ENCODE peak calls at places on chromosomes 11 and 22, in eight cellular contexts. One of them, this sample, is unnamed.
A peak's percentile ranks its signal among the peaks of the same experiment; 100 is the strongest.

GRCh38 chr11:65882191-65883057 is 2.8 kb downstream of the CTSW start:
- DNase-seq in Peyer's patch: no peak
- DNase-seq in A549: no peak
- DNase-seq in stomach: no peak
- DNase-seq in spleen: peak; percentile 72
- DNase-seq in adrenal gland: no peak
- DNase-seq in vagina: no peak
- DNase-seq in breast epithelium: no peak
- DNase-seq in this sample: no peak

GRCh38 chr22:27489265-27489675 is 312.3 kb downstream of the MN1 start:
- DNase-seq in Peyer's patch: peak; percentile 82
- DNase-seq in A549: no peak
- DNase-seq in stomach: peak; percentile 71
- DNase-seq in spleen: peak; percentile 19
- DNase-seq in adrenal gland: no peak
- DNase-seq in vagina: no peak
- DNase-seq in breast epithelium: no peak
- DNase-seq in this sample: no peak

GRCh38 chr11:93444671-93445073 is 98.5 kb downstream of the SMCO4 start:
- DNase-seq in Peyer's patch: no peak
- DNase-seq in A549: no peak
- DNase-seq in stomach: no peak
- DNase-seq in spleen: no peak
- DNase-seq in adrenal gland: no peak
- DNase-seq in vagina: no peak
- DNase-seq in breast epithelium: no peak
- DNase-seq in this sample: no peak

GRCh38 chr11:108609681-108610080 is 16.1 kb upstream of the EXPH5 start:
- DNase-seq in Peyer's patch: no peak
- DNase-seq in A549: no peak
- DNase-seq in stomach: no peak
- DNase-seq in spleen: no peak
- DNase-seq in adrenal gland: no peak
- DNase-seq in vagina: no peak
- DNase-seq in breast epithelium: no peak
- DNase-seq in this sample: no peak

GRCh38 chr11:91694331-91694730 is 530.3 kb upstream of the FAT3 start:
- DNase-seq in Peyer's patch: no peak
- DNase-seq in A549: no peak
- DNase-seq in stomach: no peak
- DNase-seq in spleen: no peak
- DNase-seq in adrenal gland: no peak
- DNase-seq in vagina: no peak
- DNase-seq in breast epithelium: no peak
- DNase-seq in this sample: no peak

GRCh38 chr11:113023228-113023627 is 62.0 kb downstream of the NCAM1 start:
- DNase-seq in Peyer's patch: no peak
- DNase-seq in A549: no peak
- DNase-seq in stomach: no peak
- DNase-seq in spleen: no peak
- DNase-seq in adrenal gland: peak; percentile 36
- DNase-seq in vagina: no peak
- DNase-seq in breast epithelium: no peak
- DNase-seq in this sample: no peak

GRCh38 chr11:100273066-100273815 is 413.8 kb upstream of the ARHGAP42 start:
- DNase-seq in Peyer's patch: no peak
- DNase-seq in A549: no peak
- DNase-seq in stomach: no peak
- DNase-seq in spleen: peak; percentile 61
- DNase-seq in adrenal gland: no peak
- DNase-seq in vagina: no peak
- DNase-seq in breast epithelium: no peak
- DNase-seq in this sample: no peak

GRCh38 chr11:125679397-125679796 is 1.2 kb downstream of the ACRV1 start:
- DNase-seq in Peyer's patch: no peak
- DNase-seq in A549: no peak
- DNase-seq in stomach: no peak
- DNase-seq in spleen: no peak
- DNase-seq in adrenal gland: no peak
- DNase-seq in vagina: no peak
- DNase-seq in breast epithelium: no peak
- DNase-seq in this sample: no peak

GRCh38 chr11:32173435-32173834 is 82.6 kb downstream of the RCN1 start:
- DNase-seq in Peyer's patch: peak; percentile 58
- DNase-seq in A549: peak; percentile 29
- DNase-seq in stomach: peak; percentile 61
- DNase-seq in spleen: no peak
- DNase-seq in adrenal gland: peak; percentile 48
- DNase-seq in vagina: no peak
- DNase-seq in breast epithelium: peak; percentile 22
- DNase-seq in this sample: peak; percentile 54

GRCh38 chr11:115182282-115182952 is 321.8 kb downstream of the CADM1 start:
- DNase-seq in Peyer's patch: no peak
- DNase-seq in A549: no peak
- DNase-seq in stomach: no peak
- DNase-seq in spleen: no peak
- DNase-seq in adrenal gland: no peak
- DNase-seq in vagina: no peak
- DNase-seq in breast epithelium: no peak
- DNase-seq in this sample: no peak

GRCh38 chr22:37244922-37245722 is 1.1 kb upstream of the RAC2 start:
- DNase-seq in Peyer's patch: peak; percentile 90
- DNase-seq in A549: no peak
- DNase-seq in stomach: no peak
- DNase-seq in spleen: peak; percentile 90
- DNase-seq in adrenal gland: no peak
- DNase-seq in vagina: no peak
- DNase-seq in breast epithelium: no peak
- DNase-seq in this sample: no peak

GRCh38 chr11:32312865-32313403 is 122.4 kb downstream of the WT1 start:
- DNase-seq in Peyer's patch: no peak
- DNase-seq in A549: peak; percentile 79
- DNase-seq in stomach: no peak
- DNase-seq in spleen: no peak
- DNase-seq in adrenal gland: peak; percentile 62
- DNase-seq in vagina: no peak
- DNase-seq in breast epithelium: no peak
- DNase-seq in this sample: peak; percentile 66

GRCh38 chr22:38317995-38318715 is 922 bp upstream of the CSNK1E start:
- DNase-seq in Peyer's patch: peak; percentile 89
- DNase-seq in A549: peak; percentile 94
- DNase-seq in stomach: peak; percentile 71
- DNase-seq in spleen: no peak
- DNase-seq in adrenal gland: peak; percentile 90
- DNase-seq in vagina: no peak
- DNase-seq in breast epithelium: peak; percentile 81
- DNase-seq in this sample: peak; percentile 95

GRCh38 chr11:34034053-34034452 is 17.5 kb upstream of the CAPRIN1 start:
- DNase-seq in Peyer's patch: no peak
- DNase-seq in A549: no peak
- DNase-seq in stomach: no peak
- DNase-seq in spleen: no peak
- DNase-seq in adrenal gland: no peak
- DNase-seq in vagina: no peak
- DNase-seq in breast epithelium: no peak
- DNase-seq in this sample: no peak

GRCh38 chr11:69637956-69638871 is 2.7 kb upstream of the CCND1 start:
- DNase-seq in Peyer's patch: no peak
- DNase-seq in A549: peak; percentile 48
- DNase-seq in stomach: peak; percentile 77
- DNase-seq in spleen: peak; percentile 80
- DNase-seq in adrenal gland: peak; percentile 67
- DNase-seq in vagina: no peak
- DNase-seq in breast epithelium: no peak
- DNase-seq in this sample: no peak

GRCh38 chr11:69974528-69974927 is 103.6 kb upstream of the ANO1 start:
- DNase-seq in Peyer's patch: peak; percentile 50
- DNase-seq in A549: no peak
- DNase-seq in stomach: no peak
- DNase-seq in spleen: no peak
- DNase-seq in adrenal gland: no peak
- DNase-seq in vagina: no peak
- DNase-seq in breast epithelium: no peak
- DNase-seq in this sample: no peak

GRCh38 chr11:119316017-119316728 is 757 bp downstream of the MCAM start:
- DNase-seq in Peyer's patch: no peak
- DNase-seq in A549: no peak
- DNase-seq in stomach: no peak
- DNase-seq in spleen: no peak
- DNase-seq in adrenal gland: peak; percentile 72
- DNase-seq in vagina: no peak
- DNase-seq in breast epithelium: peak; percentile 61
- DNase-seq in this sample: no peak

GRCh38 chr11:116454020-116454645 is 318.7 kb downstream of the BUD13 start:
- DNase-seq in Peyer's patch: peak; percentile 79
- DNase-seq in A549: peak; percentile 8
- DNase-seq in stomach: peak; percentile 49
- DNase-seq in spleen: no peak
- DNase-seq in adrenal gland: peak; percentile 42
- DNase-seq in vagina: no peak
- DNase-seq in breast epithelium: peak; percentile 19
- DNase-seq in this sample: peak; percentile 18

GRCh38 chr22:20276468-20276867 is 8.3 kb upstream of the RTN4R start:
- DNase-seq in Peyer's patch: no peak
- DNase-seq in A549: no peak
- DNase-seq in stomach: no peak
- DNase-seq in spleen: no peak
- DNase-seq in adrenal gland: no peak
- DNase-seq in vagina: no peak
- DNase-seq in breast epithelium: no peak
- DNase-seq in this sample: no peak

GRCh38 chr22:45802074-45802473 is 130.4 kb downstream of the ATXN10 start:
- DNase-seq in Peyer's patch: no peak
- DNase-seq in A549: no peak
- DNase-seq in stomach: no peak
- DNase-seq in spleen: no peak
- DNase-seq in adrenal gland: no peak
- DNase-seq in vagina: no peak
- DNase-seq in breast epithelium: no peak
- DNase-seq in this sample: no peak

GRCh38 chr11:111565111-111565720 is 24.7 kb downstream of the LAYN start:
- DNase-seq in Peyer's patch: peak; percentile 86
- DNase-seq in A549: peak; percentile 43
- DNase-seq in stomach: peak; percentile 76
- DNase-seq in spleen: no peak
- DNase-seq in adrenal gland: peak; percentile 64
- DNase-seq in vagina: no peak
- DNase-seq in breast epithelium: peak; percentile 50
- DNase-seq in this sample: no peak

GRCh38 chr11:82733444-82734119 is at the start of gene FAM181B:
- DNase-seq in Peyer's patch: peak; percentile 48
- DNase-seq in A549: peak; percentile 11
- DNase-seq in stomach: peak; percentile 38
- DNase-seq in spleen: peak; percentile 84
- DNase-seq in adrenal gland: peak; percentile 51
- DNase-seq in vagina: no peak
- DNase-seq in breast epithelium: peak; percentile 43
- DNase-seq in this sample: no peak

GRCh38 chr11:93905384-93905783 is 55.0 kb upstream of the VSTM5 start:
- DNase-seq in Peyer's patch: no peak
- DNase-seq in A549: no peak
- DNase-seq in stomach: no peak
- DNase-seq in spleen: no peak
- DNase-seq in adrenal gland: no peak
- DNase-seq in vagina: no peak
- DNase-seq in breast epithelium: no peak
- DNase-seq in this sample: no peak

GRCh38 chr22:46961591-46962290 is 199.3 kb downstream of the TBC1D22A start:
- DNase-seq in Peyer's patch: no peak
- DNase-seq in A549: no peak
- DNase-seq in stomach: peak; percentile 16
- DNase-seq in spleen: no peak
- DNase-seq in adrenal gland: no peak
- DNase-seq in vagina: no peak
- DNase-seq in breast epithelium: no peak
- DNase-seq in this sample: no peak

GRCh38 chr22:46958649-46959048 is 196.2 kb downstream of the TBC1D22A start:
- DNase-seq in Peyer's patch: no peak
- DNase-seq in A549: no peak
- DNase-seq in stomach: no peak
- DNase-seq in spleen: no peak
- DNase-seq in adrenal gland: no peak
- DNase-seq in vagina: no peak
- DNase-seq in breast epithelium: no peak
- DNase-seq in this sample: no peak

GRCh38 chr22:46958191-46958590 is 195.7 kb downstream of the TBC1D22A start:
- DNase-seq in Peyer's patch: no peak
- DNase-seq in A549: no peak
- DNase-seq in stomach: no peak
- DNase-seq in spleen: no peak
- DNase-seq in adrenal gland: no peak
- DNase-seq in vagina: no peak
- DNase-seq in breast epithelium: no peak
- DNase-seq in this sample: no peak

GRCh38 chr22:46957521-46957920 is 195.1 kb downstream of the TBC1D22A start:
- DNase-seq in Peyer's patch: no peak
- DNase-seq in A549: no peak
- DNase-seq in stomach: peak; percentile 4
- DNase-seq in spleen: no peak
- DNase-seq in adrenal gland: no peak
- DNase-seq in vagina: no peak
- DNase-seq in breast epithelium: no peak
- DNase-seq in this sample: no peak

GRCh38 chr22:46959369-46959768 is 196.9 kb downstream of the TBC1D22A start:
- DNase-seq in Peyer's patch: no peak
- DNase-seq in A549: no peak
- DNase-seq in stomach: no peak
- DNase-seq in spleen: no peak
- DNase-seq in adrenal gland: no peak
- DNase-seq in vagina: no peak
- DNase-seq in breast epithelium: no peak
- DNase-seq in this sample: no peak
- TF ChIP-seq POLR2A in Peyer's patch: no peak
- TF ChIP-seq POLR2A in A549: no peak
- TF ChIP-seq POLR2A in stomach: no peak
- TF ChIP-seq POLR2A in spleen: no peak
- TF ChIP-seq POLR2A in adrenal gland: no peak
- TF ChIP-seq POLR2A in vagina: no peak
- TF ChIP-seq POLR2A in breast epithelium: no peak
- TF ChIP-seq POLR2A in this sample: no peak

GRCh38 chr11:20131744-20132666 is 28.3 kb downstream of the DBX1 start:
- DNase-seq in Peyer's patch: peak; percentile 74
- DNase-seq in A549: peak; percentile 74
- DNase-seq in stomach: peak; percentile 68
- DNase-seq in spleen: peak; percentile 81
- DNase-seq in adrenal gland: peak; percentile 72
- DNase-seq in vagina: no peak
- DNase-seq in breast epithelium: peak; percentile 35
- DNase-seq in this sample: peak; percentile 46
- TF ChIP-seq POLR2A in Peyer's patch: no peak
- TF ChIP-seq POLR2A in A549: no peak
- TF ChIP-seq POLR2A in stomach: no peak
- TF ChIP-seq POLR2A in spleen: no peak
- TF ChIP-seq POLR2A in adrenal gland: no peak
- TF ChIP-seq POLR2A in vagina: no peak
- TF ChIP-seq POLR2A in breast epithelium: no peak
- TF ChIP-seq POLR2A in this sample: no peak

GRCh38 chr22:21965762-21966288 is 13.2 kb upstream of the PPM1F start:
- DNase-seq in Peyer's patch: no peak
- DNase-seq in A549: no peak
- DNase-seq in stomach: no peak
- DNase-seq in spleen: no peak
- DNase-seq in adrenal gland: no peak
- DNase-seq in vagina: no peak
- DNase-seq in breast epithelium: no peak
- DNase-seq in this sample: no peak
- TF ChIP-seq POLR2A in Peyer's patch: no peak
- TF ChIP-seq POLR2A in A549: no peak
- TF ChIP-seq POLR2A in stomach: no peak
- TF ChIP-seq POLR2A in spleen: no peak
- TF ChIP-seq POLR2A in adrenal gland: no peak
- TF ChIP-seq POLR2A in vagina: no peak
- TF ChIP-seq POLR2A in breast epithelium: no peak
- TF ChIP-seq POLR2A in this sample: no peak

GRCh38 chr11:75814686-75815344 is at the start of gene UVRAG:
- DNase-seq in Peyer's patch: peak; percentile 99
- DNase-seq in A549: peak; percentile 99
- DNase-seq in stomach: peak; percentile 98
- DNase-seq in spleen: peak; percentile 99
- DNase-seq in adrenal gland: peak; percentile 99
- DNase-seq in vagina: peak; percentile 100
- DNase-seq in breast epithelium: peak; percentile 100
- DNase-seq in this sample: peak; percentile 94
- TF ChIP-seq POLR2A in Peyer's patch: peak; percentile 78
- TF ChIP-seq POLR2A in A549: peak; percentile 45
- TF ChIP-seq POLR2A in stomach: no peak
- TF ChIP-seq POLR2A in spleen: no peak
- TF ChIP-seq POLR2A in adrenal gland: peak; percentile 96
- TF ChIP-seq POLR2A in vagina: no peak
- TF ChIP-seq POLR2A in breast epithelium: peak; percentile 82
- TF ChIP-seq POLR2A in this sample: peak; percentile 71

This sample was measured in H54.